ENCODE peak calls at places on chromosomes 13 and 19, in five cellular contexts. One of them, this sample, is unnamed.

GRCh38 chr19:3503036-3503572 is 2.6 kb upstream of the DOHH start:
- DNase-seq in heart left ventricle: no peak
- DNase-seq in mesenteric fat pad: no peak
- DNase-seq in heart right ventricle: no peak
- DNase-seq in T-helper 17 cell: no peak
- DNase-seq in this sample: no peak

GRCh38 chr19:54881884-54882283 is 7.8 kb downstream of the FCAR start:
- DNase-seq in heart left ventricle: no peak
- DNase-seq in mesenteric fat pad: no peak
- DNase-seq in heart right ventricle: no peak
- DNase-seq in T-helper 17 cell: no peak
- DNase-seq in this sample: no peak

GRCh38 chr19:44891016-44891882 is at the start of gene TOMM40:
- DNase-seq in heart left ventricle: peak
- DNase-seq in mesenteric fat pad: peak
- DNase-seq in heart right ventricle: no peak
- DNase-seq in T-helper 17 cell: peak
- DNase-seq in this sample: no peak

GRCh38 chr13:77696863-77697207 is 652 bp upstream of the SLAIN1 start:
- DNase-seq in heart left ventricle: no peak
- DNase-seq in mesenteric fat pad: no peak
- DNase-seq in heart right ventricle: no peak
- DNase-seq in T-helper 17 cell: no peak
- DNase-seq in this sample: no peak

GRCh38 chr13:28597641-28598040 is 61.3 kb upstream of the POMP start:
- DNase-seq in heart left ventricle: no peak
- DNase-seq in mesenteric fat pad: no peak
- DNase-seq in heart right ventricle: no peak
- DNase-seq in T-helper 17 cell: no peak
- DNase-seq in this sample: no peak

GRCh38 chr13:39536906-39537305 is 66.1 kb downstream of the LHFPL6 start:
- DNase-seq in heart left ventricle: no peak
- DNase-seq in mesenteric fat pad: no peak
- DNase-seq in heart right ventricle: no peak
- DNase-seq in T-helper 17 cell: no peak
- DNase-seq in this sample: no peak

GRCh38 chr13:105497597-105497996 is 1037.9 kb downstream of the EFNB2 start:
- DNase-seq in heart left ventricle: no peak
- DNase-seq in mesenteric fat pad: no peak
- DNase-seq in heart right ventricle: no peak
- DNase-seq in T-helper 17 cell: no peak
- DNase-seq in this sample: no peak

GRCh38 chr13:110363009-110363408 is 55.9 kb downstream of the COL4A2 start:
- DNase-seq in heart left ventricle: no peak
- DNase-seq in mesenteric fat pad: no peak
- DNase-seq in heart right ventricle: no peak
- DNase-seq in T-helper 17 cell: no peak
- DNase-seq in this sample: no peak

GRCh38 chr13:52405767-52406494 is at the start of gene THSD1:
- DNase-seq in heart left ventricle: peak
- DNase-seq in mesenteric fat pad: peak
- DNase-seq in heart right ventricle: peak
- DNase-seq in T-helper 17 cell: no peak
- DNase-seq in this sample: peak

GRCh38 chr19:46392252-46392801 is 21.0 kb downstream of the CCDC8 start:
- DNase-seq in heart left ventricle: no peak
- DNase-seq in mesenteric fat pad: no peak
- DNase-seq in heart right ventricle: no peak
- DNase-seq in T-helper 17 cell: no peak
- DNase-seq in this sample: no peak

GRCh38 chr19:29645911-29646310 is 19.4 kb upstream of the PLEKHF1 start:
- DNase-seq in heart left ventricle: peak
- DNase-seq in mesenteric fat pad: no peak
- DNase-seq in heart right ventricle: peak
- DNase-seq in T-helper 17 cell: no peak
- DNase-seq in this sample: peak

GRCh38 chr19:52602931-52603330 is 32.8 kb downstream of the ZNF701 start:
- DNase-seq in heart left ventricle: no peak
- DNase-seq in mesenteric fat pad: peak
- DNase-seq in heart right ventricle: no peak
- DNase-seq in T-helper 17 cell: no peak
- DNase-seq in this sample: no peak

GRCh38 chr19:3656073-3656746 is 29.6 kb upstream of the CACTIN start:
- DNase-seq in heart left ventricle: no peak
- DNase-seq in mesenteric fat pad: no peak
- DNase-seq in heart right ventricle: no peak
- DNase-seq in T-helper 17 cell: no peak
- DNase-seq in this sample: no peak

This sample was measured in cardiac septum.